ENCODE peak calls at places on chromosomes 4 and X, in seven cellular contexts. E is T-helper 1 cell, Z is HT1080, V is right atrium auricular region, U is Caco-2, Q is left lung, P is NCI-H460. D is an unnamed sample.

GRCh38 chr4:140719022-140719421 is 37.2 kb downstream of the TBC1D9 start:
- DNase-seq in Q (no peak), U (no peak), Z (peak), P (no peak), E (no peak), V (no peak), D (no peak)

GRCh38 chrX:38282044-38282443 is 45.3 kb downstream of the RPGR start:
- DNase-seq in E (no peak), Q (no peak), Z (peak), P (no peak), V (no peak), U (no peak), D (no peak)

GRCh38 chr4:36172650-36173049 is 71.7 kb downstream of the ARAP2 start:
- DNase-seq in V (no peak), Z (no peak), U (no peak), P (no peak), E (no peak), Q (no peak), D (no peak)

GRCh38 chr4:159549092-159549491 is 446.2 kb downstream of the RAPGEF2 start:
- DNase-seq in E (no peak), P (no peak), Q (no peak), Z (peak), U (no peak), V (no peak), D (no peak)

GRCh38 chr4:113094802-113095201 is 45.3 kb downstream of the ANK2 start:
- DNase-seq in Z (peak), Q (no peak), U (no peak), E (no peak), V (no peak), P (no peak), D (no peak)

GRCh38 chr4:89129080-89129640 is 17.8 kb downstream of the TIGD2 start:
- DNase-seq in U (no peak), P (no peak), E (no peak), Q (no peak), V (no peak), Z (no peak), D (no peak)

GRCh38 chr4:158622251-158622650 is 49.4 kb downstream of the C4orf46 start:
- DNase-seq in U (no peak), E (no peak), Q (no peak), V (no peak), P (no peak), Z (no peak), D (no peak)

GRCh38 chr4:158817562-158818370 is 48.9 kb downstream of the FNIP2 start:
- DNase-seq in U (no peak), Z (no peak), P (no peak), E (no peak), Q (no peak), V (no peak), D (no peak)

GRCh38 chr4:183164963-183165362 is 65.9 kb downstream of the WWC2 start:
- DNase-seq in Z (no peak), P (no peak), E (no peak), U (no peak), Q (no peak), V (no peak), D (no peak)

GRCh38 chrX:39931554-39932282 is 166.0 kb downstream of the BCOR start:
- DNase-seq in Z (no peak), E (no peak), V (no peak), Q (no peak), U (no peak), P (no peak), D (no peak)

GRCh38 chr4:52837716-52838558 is 24.2 kb upstream of the RASL11B start:
- DNase-seq in Q (no peak), V (peak), P (no peak), Z (peak), U (peak), E (no peak), D (no peak)

GRCh38 chr4:176778063-176778462 is 14.7 kb downstream of the VEGFC start:
- DNase-seq in Z (no peak), Q (no peak), E (no peak), U (no peak), P (no peak), V (no peak), D (no peak)

GRCh38 chr4:77040265-77040664 is 35.5 kb downstream of the CCNI start:
- DNase-seq in U (no peak), Q (no peak), V (no peak), P (no peak), Z (peak), E (no peak), D (no peak)

GRCh38 chrX:115561605-115562491 is 874 bp downstream of the PLS3 start:
- DNase-seq in P (peak), U (peak), Q (peak), E (no peak), Z (peak), V (no peak), D (no peak)

GRCh38 chrX:116289592-116289991 is 119.0 kb downstream of the AGTR2 start:
- DNase-seq in P (no peak), E (no peak), Z (no peak), U (no peak), V (no peak), Q (no peak), D (no peak)

GRCh38 chr4:76515975-76516853 is 81.2 kb downstream of the SHROOM3 start:
- DNase-seq in P (no peak), Z (no peak), E (no peak), Q (no peak), V (no peak), U (no peak), D (no peak)

GRCh38 chr4:56844817-56845580 is 23.5 kb upstream of the SPINK2 start:
- DNase-seq in Z (no peak), Q (no peak), V (no peak), U (no peak), E (no peak), P (no peak), D (no peak)

GRCh38 chrX:31136144-31136572 is 64.3 kb upstream of the FTHL17 start:
- DNase-seq in V (no peak), P (no peak), U (no peak), Q (no peak), E (peak), Z (no peak), D (no peak)

GRCh38 chrX:154549766-154550165 is 2.3 kb downstream of the IKBKG start:
- DNase-seq in U (no peak), V (no peak), Q (no peak), P (no peak), Z (no peak), E (no peak), D (no peak)

GRCh38 chr4:95510145-95510544 is 38.6 kb downstream of the UNC5C start:
- DNase-seq in V (no peak), P (peak), Z (peak), U (no peak), Q (no peak), E (no peak), D (no peak)

D was measured in T-helper 9 cell.